ENCODE peak calls at places on chromosomes 16 and 17, in eight cellular contexts. P is heart right ventricle, K is ovary, X is DND-41, A is transverse colon, M is H9, I is body of pancreas, V is substantia nigra. B is an unnamed sample.
A peak's percentile ranks its signal among the peaks of the same experiment; 100 is the strongest.

GRCh38 chr17:5583426-5584382 is 605 bp downstream of the NLRP1 start:
- DNase-seq in P (peak; percentile 22), K (no peak), X (no peak), A (no peak), M (no peak), I (no peak), V (no peak), B (no peak)

GRCh38 chr17:44326867-44327444 is 2.3 kb upstream of the SLC25A39 start:
- DNase-seq in P (peak; percentile 98), K (peak; percentile 96), X (peak; percentile 97), A (peak; percentile 98), M (peak; percentile 99), I (peak; percentile 98), V (peak; percentile 90), B (peak; percentile 97)

GRCh38 chr17:4354862-4355514 is 11.5 kb downstream of the UBE2G1 start:
- DNase-seq in P (no peak), K (no peak), X (no peak), A (no peak), M (peak; percentile 32), I (no peak), V (no peak), B (no peak)

GRCh38 chr17:68344701-68345136 is 53.4 kb downstream of the ARSG start:
- DNase-seq in P (no peak), K (no peak), X (peak; percentile 94), A (peak; percentile 21), M (no peak), I (no peak), V (no peak), B (no peak)

GRCh38 chr17:27241346-27241946 is 52.5 kb upstream of the WSB1 start:
- DNase-seq in P (no peak), K (no peak), X (no peak), A (peak; percentile 43), M (peak; percentile 44), I (no peak), V (no peak), B (no peak)

GRCh38 chr17:76491271-76492184 is 9.7 kb downstream of the RHBDF2 start:
- DNase-seq in P (no peak), K (no peak), X (no peak), A (peak; percentile 32), M (no peak), I (no peak), V (no peak), B (no peak)

GRCh38 chr17:33942414-33942813 is 312.7 kb upstream of the CCL2 start:
- DNase-seq in P (no peak), K (no peak), X (no peak), A (no peak), M (no peak), I (no peak), V (no peak), B (no peak)

GRCh38 chr16:9176547-9177418 is 85.3 kb downstream of the HAPSTR1 start:
- DNase-seq in P (no peak), K (no peak), X (no peak), A (no peak), M (no peak), I (no peak), V (peak; percentile 12), B (peak; percentile 67)

GRCh38 chr16:22216191-22216831 is 10.2 kb downstream of the EEF2K start:
- DNase-seq in P (no peak), K (no peak), X (no peak), A (no peak), M (no peak), I (no peak), V (no peak), B (no peak)

GRCh38 chr17:32551186-32551955 is 64.6 kb downstream of the CDK5R1 start:
- DNase-seq in P (no peak), K (no peak), X (no peak), A (no peak), M (no peak), I (no peak), V (no peak), B (no peak)

GRCh38 chr17:81294512-81295030 is 536 bp downstream of the SLC38A10 start:
- DNase-seq in P (peak; percentile 21), K (peak; percentile 68), X (peak; percentile 41), A (peak; percentile 51), M (no peak), I (peak; percentile 48), V (no peak), B (no peak)

GRCh38 chr17:81527591-81528383 is at the start of gene FSCN2:
- DNase-seq in P (no peak), K (no peak), X (no peak), A (no peak), M (no peak), I (no peak), V (no peak), B (no peak)

GRCh38 chr17:40348136-40348504 is 16.4 kb downstream of the GJD3 start:
- DNase-seq in P (peak; percentile 8), K (no peak), X (no peak), A (no peak), M (peak; percentile 59), I (no peak), V (no peak), B (no peak)

GRCh38 chr17:40346768-40347154 is 17.8 kb downstream of the GJD3 start:
- DNase-seq in P (no peak), K (no peak), X (no peak), A (no peak), M (no peak), I (no peak), V (no peak), B (no peak)

GRCh38 chr17:40348562-40349476 is 15.7 kb downstream of the GJD3 start:
- DNase-seq in P (peak; percentile 73), K (no peak), X (no peak), A (peak; percentile 57), M (no peak), I (peak; percentile 86), V (peak; percentile 53), B (peak; percentile 60)

GRCh38 chr17:40346061-40346767 is 18.3 kb downstream of the GJD3 start:
- DNase-seq in P (no peak), K (no peak), X (no peak), A (no peak), M (peak; percentile 59), I (no peak), V (no peak), B (no peak)

GRCh38 chr17:40347319-40348135 is 17.0 kb downstream of the GJD3 start:
- DNase-seq in P (no peak), K (peak; percentile 72), X (no peak), A (no peak), M (peak; percentile 64), I (no peak), V (no peak), B (peak; percentile 44)
- H3K27ac ChIP-seq in P (peak overlapping the region; percentile 98), K (peak overlapping the region; percentile 84), X (no peak overlapping the region), A (peak overlapping the region; percentile 95), M (no peak overlapping the region), I (peak overlapping the region; percentile 4), V (peak overlapping the region; percentile 70), B (peak overlapping the region; percentile 71)

GRCh38 chr17:57432507-57433277 is 176.4 kb downstream of the MSI2 start:
- DNase-seq in P (no peak), K (no peak), X (no peak), A (no peak), M (no peak), I (no peak), V (no peak), B (no peak)

GRCh38 chr17:57433396-57433944 is 177.1 kb downstream of the MSI2 start:
- DNase-seq in P (no peak), K (no peak), X (no peak), A (no peak), M (no peak), I (no peak), V (no peak), B (no peak)

GRCh38 chr17:57431415-57431814 is 175.1 kb downstream of the MSI2 start:
- DNase-seq in P (no peak), K (no peak), X (no peak), A (no peak), M (no peak), I (no peak), V (no peak), B (no peak)

GRCh38 chr17:57425903-57426574 is 169.7 kb downstream of the MSI2 start:
- DNase-seq in P (no peak), K (no peak), X (no peak), A (no peak), M (no peak), I (no peak), V (no peak), B (no peak)

DNA sequence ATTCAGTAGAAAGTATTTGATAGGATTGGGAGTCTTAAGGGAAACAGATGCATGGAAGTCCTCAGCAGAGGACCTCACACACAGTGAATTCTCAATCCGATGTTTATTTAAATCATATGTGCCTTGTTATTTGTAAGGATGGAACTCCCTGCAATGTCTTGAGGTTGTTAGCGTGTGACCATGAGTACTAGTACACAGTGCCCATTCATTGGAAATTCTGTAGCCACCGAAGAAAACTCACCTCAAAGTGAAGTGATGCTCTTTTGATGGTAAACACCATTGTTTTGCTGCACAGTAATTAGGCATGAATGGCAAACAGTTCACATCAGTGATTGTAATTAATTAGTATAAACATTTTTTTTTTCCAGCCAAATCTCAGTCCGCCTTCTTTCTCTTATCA is 173.6 kb downstream of the MSI2 start:
- DNase-seq in P (no peak), K (no peak), X (no peak), A (no peak), M (no peak), I (no peak), V (no peak), B (no peak)
- H3K27ac ChIP-seq in P (no peak overlapping the region), K (no peak overlapping the region), X (peak overlapping the region; percentile 97), A (no peak overlapping the region), M (no peak overlapping the region), I (no peak overlapping the region), V (no peak overlapping the region), B (no peak overlapping the region)

DNA sequence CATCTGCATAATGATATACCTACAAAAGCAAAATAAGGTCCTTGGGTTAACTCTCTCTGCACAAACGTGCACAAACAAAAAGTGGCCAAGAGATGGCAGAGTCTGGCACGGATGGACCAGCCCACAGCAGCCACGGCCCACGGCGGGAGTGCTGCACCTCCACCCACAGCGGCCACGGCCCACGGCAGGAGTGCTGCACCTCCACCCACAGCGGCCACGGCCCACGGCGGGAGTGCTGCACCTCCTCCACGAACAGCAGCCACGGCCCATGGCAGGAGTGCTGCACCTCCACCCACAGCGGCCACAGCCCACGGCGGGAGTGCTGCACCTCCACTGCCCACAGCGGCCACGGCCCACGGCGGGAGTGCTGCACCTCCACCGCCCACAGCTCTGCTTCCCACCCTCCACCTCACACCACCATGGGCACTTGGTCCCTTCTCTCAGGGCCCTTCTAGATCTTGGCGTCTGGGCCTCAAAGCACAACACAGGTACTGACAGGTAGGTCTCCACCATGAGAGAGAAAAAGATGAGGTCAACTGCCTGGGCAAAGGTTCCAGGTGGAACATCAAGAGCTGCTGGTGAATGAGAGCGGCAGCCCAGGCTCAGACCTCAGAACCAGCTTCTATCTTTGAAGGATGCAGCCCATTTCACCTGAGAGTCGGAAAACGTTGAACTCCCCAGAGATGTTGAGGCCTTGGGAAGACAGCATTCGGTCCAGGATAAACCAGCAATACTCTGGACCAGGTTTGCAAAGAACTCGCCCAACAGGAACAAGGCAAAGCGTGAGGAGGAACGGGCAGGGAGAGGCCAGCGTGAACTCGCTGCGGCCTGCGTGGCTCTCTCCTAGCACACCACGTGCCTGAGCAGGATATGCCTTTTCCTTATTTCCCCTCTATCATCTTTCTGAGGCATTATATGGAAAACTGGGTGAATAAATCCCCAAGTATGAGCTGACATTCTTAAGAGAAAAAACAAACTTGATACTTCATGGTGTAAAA is 124.5 kb downstream of the ZNF778 start:
- DNase-seq in P (no peak), K (peak; percentile 29), X (peak; percentile 33), A (no peak), M (no peak), I (no peak), V (no peak), B (no peak)
- H3K27ac ChIP-seq in P (no peak overlapping the region), K (no peak overlapping the region), X (no peak overlapping the region), A (no peak overlapping the region), M (no peak overlapping the region), I (no peak overlapping the region), V (no peak overlapping the region), B (peak overlapping the region; percentile 80)

GRCh38 chr16:53992057-53992378 is 288.1 kb downstream of the FTO start:
- DNase-seq in P (no peak), K (no peak), X (no peak), A (no peak), M (no peak), I (no peak), V (no peak), B (no peak)
- H3K27ac ChIP-seq in P (no peak overlapping the region), K (no peak overlapping the region), X (peak overlapping the region; percentile 88), A (no peak overlapping the region), M (no peak overlapping the region), I (peak overlapping the region; percentile 63), V (no peak overlapping the region), B (no peak overlapping the region)